ENCODE peak calls at places on chromosomes 13 and 19, in ten cellular contexts. K, W, Q, Y, R, V, N, O, T and S are unnamed samples.

GRCh38 chr13:75581874-75582640 is 32.5 kb downstream of the UCHL3 start:
- DNase-seq in K (no peak), W (no peak), Q (no peak), Y (no peak), R (peak; percentile 18), V (no peak), N (no peak), O (no peak), T (no peak), S (no peak)

GRCh38 chr13:48976677-48977625 is 1.2 kb downstream of the FNDC3A start:
- DNase-seq in K (no peak), W (peak; percentile 31), Q (no peak), Y (no peak), R (no peak), V (no peak), N (no peak), O (no peak), T (no peak), S (no peak)

GRCh38 chr13:42561752-42562467 is 12.0 kb upstream of the TNFSF11 start:
- DNase-seq in K (no peak), W (no peak), Q (no peak), Y (no peak), R (no peak), V (no peak), N (no peak), O (no peak), T (peak; percentile 39), S (no peak)

GRCh38 chr13:107124129-107124718 is 556.3 kb upstream of the ARGLU1 start:
- DNase-seq in K (no peak), W (no peak), Q (no peak), Y (no peak), R (peak; percentile 36), V (no peak), N (no peak), O (peak; percentile 33), T (no peak), S (no peak)

GRCh38 chr13:111636271-111636670 is 315.8 kb downstream of the TEX29 start:
- DNase-seq in K (no peak), W (no peak), Q (no peak), Y (no peak), R (no peak), V (no peak), N (no peak), O (no peak), T (no peak), S (no peak)

GRCh38 chr13:79684426-79684825 is 203.5 kb downstream of the NDFIP2 start:
- DNase-seq in K (no peak), W (no peak), Q (no peak), Y (no peak), R (peak; percentile 4), V (no peak), N (no peak), O (no peak), T (no peak), S (no peak)

GRCh38 chr19:18507021-18507726 is 14.7 kb downstream of the ELL start:
- DNase-seq in K (peak; percentile 69), W (no peak), Q (no peak), Y (no peak), R (no peak), V (no peak), N (no peak), O (no peak), T (no peak), S (no peak)

GRCh38 chr13:50412046-50412617 is 396.9 kb downstream of the KCNRG start:
- DNase-seq in K (no peak), W (no peak), Q (no peak), Y (no peak), R (peak; percentile 36), V (no peak), N (no peak), O (no peak), T (no peak), S (no peak)

GRCh38 chr13:73803997-73804396 is 330.2 kb downstream of the KLF12 start:
- DNase-seq in K (no peak), W (no peak), Q (no peak), Y (no peak), R (peak; percentile 74), V (no peak), N (no peak), O (no peak), T (no peak), S (no peak)

GRCh38 chr13:110382229-110382628 is 75.1 kb downstream of the COL4A2 start:
- DNase-seq in K (no peak), W (peak; percentile 79), Q (no peak), Y (no peak), R (peak; percentile 92), V (no peak), N (no peak), O (peak; percentile 62), T (no peak), S (no peak)

GRCh38 chr13:23966691-23967615 is 69.7 kb upstream of the C1QTNF9B start:
- DNase-seq in K (no peak), W (no peak), Q (no peak), Y (no peak), R (peak; percentile 15), V (no peak), N (no peak), O (peak; percentile 40), T (peak; percentile 28), S (no peak)

GRCh38 chr19:40322951-40323615 is 25.1 kb downstream of the C19orf47 start:
- DNase-seq in K (no peak), W (no peak), Q (no peak), Y (no peak), R (no peak), V (no peak), N (no peak), O (no peak), T (no peak), S (no peak)

GRCh38 chr19:40323705-40324104 is 24.5 kb downstream of the C19orf47 start:
- DNase-seq in K (no peak), W (no peak), Q (no peak), Y (no peak), R (no peak), V (no peak), N (no peak), O (no peak), T (no peak), S (no peak)

GRCh38 chr19:40322271-40322610 is 26.0 kb downstream of the C19orf47 start:
- DNase-seq in K (no peak), W (no peak), Q (no peak), Y (no peak), R (no peak), V (no peak), N (no peak), O (no peak), T (no peak), S (no peak)

GRCh38 chr19:40321566-40322270 is 26.5 kb downstream of the C19orf47 start:
- DNase-seq in K (no peak), W (no peak), Q (peak; percentile 56), Y (no peak), R (no peak), V (peak; percentile 31), N (no peak), O (no peak), T (no peak), S (no peak)

GRCh38 chr19:40326201-40326600 is 22.0 kb downstream of the C19orf47 start:
- DNase-seq in K (no peak), W (no peak), Q (no peak), Y (no peak), R (no peak), V (no peak), N (no peak), O (no peak), T (no peak), S (no peak)
- H3K36me3 ChIP-seq in K (no peaks in the 10 kb centered on the region), W (peaks cover 4% of the 10 kb centered on the region), Q (peaks cover 4% of the 10 kb centered on the region), Y (no peaks in the 10 kb centered on the region), R (peaks cover 70% of the 10 kb centered on the region), V (peaks cover 25% of the 10 kb centered on the region), N (no peaks in the 10 kb centered on the region), O (peaks cover 42% of the 10 kb centered on the region), T (peaks cover 50% of the 10 kb centered on the region), S (peaks cover 50% of the 10 kb centered on the region)

GRCh38 chr19:19627442-19627715 is 641 bp downstream of the LPAR2 start:
- DNase-seq in K (no peak), W (no peak), Q (no peak), Y (no peak), R (no peak), V (peak; percentile 87), N (no peak), O (no peak), T (peak; percentile 55), S (no peak)
- H3K36me3 ChIP-seq in K (no peaks in the 10 kb centered on the region), W (no peaks in the 10 kb centered on the region), Q (no peaks in the 10 kb centered on the region), Y (no peaks in the 10 kb centered on the region), R (peaks cover 13% of the 10 kb centered on the region), V (peaks cover 8% of the 10 kb centered on the region), N (no peaks in the 10 kb centered on the region), O (no peaks in the 10 kb centered on the region), T (peaks cover 20% of the 10 kb centered on the region), S (peaks cover 12% of the 10 kb centered on the region)

GRCh38 chr19:46838160-46838559 is 12.5 kb downstream of the AP2S1 start:
- DNase-seq in K (no peak), W (no peak), Q (peak; percentile 66), Y (no peak), R (no peak), V (no peak), N (no peak), O (no peak), T (no peak), S (no peak)
- H3K36me3 ChIP-seq in K (no peaks in the 10 kb centered on the region), W (peaks cover 3% of the 10 kb centered on the region), Q (no peaks in the 10 kb centered on the region), Y (no peaks in the 10 kb centered on the region), R (peaks cover 31% of the 10 kb centered on the region), V (peaks cover 13% of the 10 kb centered on the region), N (no peaks in the 10 kb centered on the region), O (peaks cover 5% of the 10 kb centered on the region), T (peaks cover 16% of the 10 kb centered on the region), S (peaks cover 20% of the 10 kb centered on the region)

GRCh38 chr13:27257648-27258253 is 6.4 kb downstream of the RPL21 start:
- DNase-seq in K (no peak), W (no peak), Q (no peak), Y (no peak), R (no peak), V (no peak), N (no peak), O (no peak), T (no peak), S (no peak)

GRCh38 chr13:27257233-27257568 is 5.8 kb downstream of the RPL21 start:
- DNase-seq in K (no peak), W (no peak), Q (no peak), Y (no peak), R (no peak), V (no peak), N (no peak), O (no peak), T (no peak), S (no peak)

GRCh38 chr13:27250833-27251165 is 559 bp upstream of the RPL21 start:
- DNase-seq in K (no peak), W (no peak), Q (no peak), Y (no peak), R (no peak), V (no peak), N (no peak), O (no peak), T (no peak), S (no peak)

GRCh38 chr13:27251166-27252088 is at the start of gene RPL21:
- DNase-seq in K (peak; percentile 97), W (peak; percentile 81), Q (peak; percentile 95), Y (peak; percentile 97), R (peak; percentile 99), V (peak; percentile 84), N (peak; percentile 90), O (peak; percentile 99), T (peak; percentile 93), S (peak; percentile 93)

DNA sequence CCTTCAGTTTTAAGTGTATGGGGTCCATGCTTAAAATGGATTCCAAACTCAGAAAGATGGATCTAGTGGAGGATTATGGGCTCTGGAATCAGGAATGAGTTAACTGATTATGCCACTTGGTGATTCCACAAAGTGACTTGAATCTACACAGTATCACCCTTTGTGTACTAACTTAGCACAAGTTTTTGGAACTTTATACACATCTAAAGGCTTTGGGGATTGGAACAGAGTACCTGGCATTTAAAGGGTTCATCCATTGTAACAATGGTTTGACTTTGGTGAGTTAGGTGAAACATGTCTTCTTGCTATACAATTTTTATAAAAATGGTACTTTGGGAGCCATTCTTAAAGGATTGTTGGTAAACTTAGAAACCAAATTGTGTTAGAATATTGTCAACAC is 1.1 kb downstream of the RPL21 start:
- DNase-seq in K (no peak), W (no peak), Q (no peak), Y (no peak), R (no peak), V (no peak), N (no peak), O (no peak), T (no peak), S (no peak)
- H3K36me3 ChIP-seq in K (no peaks in the 10 kb centered on the region), W (no peaks in the 10 kb centered on the region), Q (peaks cover 3% of the 10 kb centered on the region), Y (no peaks in the 10 kb centered on the region), R (peaks cover 20% of the 10 kb centered on the region), V (peaks cover 23% of the 10 kb centered on the region), N (no peaks in the 10 kb centered on the region), O (peaks cover 36% of the 10 kb centered on the region), T (peaks cover 8% of the 10 kb centered on the region), S (peaks cover 17% of the 10 kb centered on the region)